ENCODE peak calls at places on chromosome 17, in five cellular contexts. D is SK-N-SH, I is H1, U is GM12878, L is HCT116. N is an unnamed sample.

GRCh38 chr17:55540414-55541091 is 29.3 kb upstream of the SMIM36 start:
- DNase-seq in D (no peak), I (no peak), U (no peak), L (no peak), N (no peak)

GRCh38 chr17:61754124-61754523 is 109.2 kb downstream of the BRIP1 start:
- DNase-seq in D (no peak), I (no peak), U (no peak), L (no peak), N (no peak)

GRCh38 chr17:81494984-81495383 is 17.6 kb downstream of the ACTG1 start:
- DNase-seq in D (peak), I (no peak), U (no peak), L (no peak), N (peak)

GRCh38 chr17:34578656-34579016 is 746 bp upstream of the TMEM132E start:
- DNase-seq in D (no peak), I (no peak), U (no peak), L (no peak), N (no peak)

GRCh38 chr17:27807567-27808470 is 7.5 kb upstream of the NOS2 start:
- DNase-seq in D (no peak), I (no peak), U (peak), L (no peak), N (no peak)

GRCh38 chr17:46873941-46874645 is 22.7 kb downstream of the WNT9B start:
- DNase-seq in D (no peak), I (no peak), U (no peak), L (no peak), N (no peak)

GRCh38 chr17:58246104-58246740 is 7.8 kb downstream of the LPO start:
- DNase-seq in D (no peak), I (no peak), U (no peak), L (no peak), N (no peak)

GRCh38 chr17:83031321-83031945 is 48.0 kb upstream of the METRNL start:
- DNase-seq in D (peak), I (no peak), U (no peak), L (no peak), N (no peak)

GRCh38 chr17:2796164-2797140 is at the start of gene RAP1GAP2:
- DNase-seq in D (no peak), I (no peak), U (no peak), L (no peak), N (no peak)

GRCh38 chr17:38415250-38416194 is 12.7 kb upstream of the ARHGAP23 start:
- DNase-seq in D (no peak), I (no peak), U (peak), L (peak), N (peak)

GRCh38 chr17:55420776-55421178 is 858 bp downstream of the MMD start:
- DNase-seq in D (peak), I (no peak), U (no peak), L (no peak), N (peak)

GRCh38 chr17:80145076-80146075 is 1.6 kb downstream of the EIF4A3 start:
- DNase-seq in D (no peak), I (no peak), U (no peak), L (no peak), N (no peak)

GRCh38 chr17:8732406-8733065 is 12.1 kb downstream of the CCDC42 start:
- DNase-seq in D (no peak), I (no peak), U (no peak), L (no peak), N (no peak)
- TF ChIP-seq JUND in D (no peak), I (no peak), U (no peak), L (no peak), N (no peak)

GRCh38 chr17:50033316-50033715 is 22.6 kb upstream of the ITGA3 start:
- DNase-seq in D (peak), I (no peak), U (no peak), L (no peak), N (no peak)
- TF ChIP-seq JUND in D (peak), I (no peak), U (no peak), L (no peak), N (no peak)

GRCh38 chr17:32327911-32328310 is 14.1 kb downstream of the C17orf75 start:
- DNase-seq in D (no peak), I (no peak), U (no peak), L (no peak), N (no peak)

GRCh38 chr17:32330142-32330541 is 11.8 kb downstream of the C17orf75 start:
- DNase-seq in D (no peak), I (no peak), U (no peak), L (no peak), N (no peak)

GRCh38 chr17:32335046-32335445 is 6.9 kb downstream of the C17orf75 start:
- DNase-seq in D (no peak), I (no peak), U (no peak), L (no peak), N (no peak)

GRCh38 chr17:32333187-32333586 is 8.8 kb downstream of the C17orf75 start:
- DNase-seq in D (no peak), I (no peak), U (no peak), L (no peak), N (no peak)

DNA sequence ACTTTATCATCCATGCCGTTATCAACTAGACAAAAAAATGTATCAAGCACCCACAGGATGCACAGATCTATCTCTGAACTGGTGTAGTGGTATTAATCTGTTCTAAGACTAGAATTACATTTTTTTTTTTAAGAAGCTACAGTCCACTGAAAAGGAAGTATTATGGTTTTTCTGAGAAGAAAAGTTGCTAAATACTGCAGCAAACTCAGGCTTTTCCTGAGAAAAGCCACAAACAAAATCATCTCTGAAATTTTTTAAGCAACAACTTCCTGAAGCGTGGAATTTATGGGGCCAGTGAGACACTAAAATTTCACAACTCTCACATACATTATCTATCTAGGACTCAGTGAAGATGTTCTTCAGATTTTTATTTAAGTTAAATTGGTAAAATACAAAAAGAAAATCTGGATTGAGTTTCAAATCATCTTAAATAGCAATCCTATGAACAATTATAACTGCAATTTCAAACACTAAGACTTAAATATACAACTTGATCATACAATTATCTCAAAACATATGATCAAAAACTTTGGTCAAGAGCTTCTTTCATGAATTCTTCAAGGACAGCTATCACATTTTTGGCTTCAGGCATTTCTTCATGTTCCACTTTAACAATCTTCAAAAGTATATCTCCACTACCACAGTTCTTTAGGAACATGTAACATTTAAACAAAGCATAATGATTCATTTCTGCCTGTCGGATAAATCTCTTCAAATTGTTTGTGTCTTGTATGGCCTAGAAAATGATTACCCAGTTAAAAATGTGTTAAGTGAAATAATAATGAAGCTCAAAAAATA is 10.5 kb downstream of the C17orf75 start:
- DNase-seq in D (no peak), I (no peak), U (no peak), L (no peak), N (no peak)
- TF ChIP-seq JUND in D (no peak), I (no peak), U (no peak), L (no peak), N (no peak)

GRCh38 chr17:79045830-79046500 is 22.0 kb downstream of the C1QTNF1 start:
- DNase-seq in D (peak), I (peak), U (no peak), L (peak), N (peak)
- TF ChIP-seq JUND in D (no peak), I (no peak), U (no peak), L (no peak), N (no peak)

GRCh38 chr17:51351890-51352289 is 91.5 kb downstream of the UTP18 start:
- DNase-seq in D (no peak), I (no peak), U (no peak), L (no peak), N (no peak)
- TF ChIP-seq JUND in D (no peak), I (no peak), U (no peak), L (no peak), N (no peak)

DNA sequence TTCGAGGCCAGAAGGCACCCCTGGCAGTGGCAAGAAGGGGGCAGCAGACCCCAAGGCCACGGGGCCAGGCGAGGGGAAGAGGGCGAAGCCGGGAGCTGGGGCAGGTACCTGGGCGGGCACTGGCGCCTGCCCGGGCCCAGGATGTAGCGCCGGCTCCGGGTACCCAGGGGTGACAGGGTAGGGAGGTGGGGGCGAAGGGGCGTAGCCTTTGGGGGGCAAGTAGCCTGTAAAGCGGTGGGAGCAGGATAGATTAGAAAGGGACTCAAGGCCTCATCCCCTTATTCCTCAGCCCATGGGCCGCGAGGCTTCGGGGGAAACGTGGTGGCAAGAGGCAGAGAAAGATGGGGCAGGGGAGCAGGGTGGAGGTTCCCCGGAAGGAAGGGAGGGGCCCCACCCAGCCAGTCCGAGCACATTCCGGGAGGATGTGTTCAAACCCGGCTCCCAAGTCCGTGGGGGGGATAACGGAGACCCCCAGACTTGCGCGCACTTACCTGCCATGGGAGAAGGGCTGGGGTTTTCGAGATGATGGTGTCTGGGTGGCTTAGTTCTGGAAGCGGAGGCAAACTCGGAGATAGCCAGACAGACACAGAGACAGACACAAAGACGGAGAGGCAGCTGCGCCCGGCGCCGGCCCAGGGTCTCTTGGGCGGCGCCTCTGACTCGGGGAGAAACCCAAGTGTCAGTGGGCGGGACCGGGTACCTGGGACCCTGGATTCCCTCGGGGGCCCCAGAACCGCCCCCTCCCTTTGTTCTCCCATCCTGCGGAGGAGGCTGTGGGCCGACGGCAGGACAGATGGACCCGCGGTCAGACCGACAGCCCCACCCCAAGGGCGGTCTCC is 493 bp downstream of the PLSCR3 start:
- DNase-seq in D (peak), I (no peak), U (no peak), L (no peak), N (peak)
- TF ChIP-seq JUND in D (no peak), I (no peak), U (no peak), L (no peak), N (no peak)

GRCh38 chr17:35877345-35878029 is 2.7 kb downstream of the CCL5 start:
- DNase-seq in D (no peak), I (no peak), U (no peak), L (no peak), N (no peak)

GRCh38 chr17:35875439-35876139 is 4.6 kb downstream of the CCL5 start:
- DNase-seq in D (no peak), I (no peak), U (peak), L (no peak), N (no peak)

GRCh38 chr17:35878361-35878760 is 1.8 kb downstream of the CCL5 start:
- DNase-seq in D (no peak), I (no peak), U (no peak), L (no peak), N (no peak)

GRCh38 chr17:35879748-35880654 is at the start of gene CCL5:
- DNase-seq in D (no peak), I (no peak), U (peak), L (no peak), N (no peak)
- TF ChIP-seq JUND in D (no peak), I (no peak), U (no peak), L (no peak), N (no peak)

N was measured in T47D.